ENCODE peak calls at places on chromosomes 2 and 18, in five cellular contexts. One of them, this sample, is unnamed.

GRCh38 chr2:227222292-227222691 is 57.9 kb downstream of the COL4A3 start:
- DNase-seq in H7: no peak
- DNase-seq in BJ: no peak
- DNase-seq in stimulated activated CD8-positive, alpha-beta memory T cell treated with anti-CD3 and anti-CD28 coated beads, Interleukin-4, amount 100 ng/mL, for 1 hour: no peak
- DNase-seq in H54: no peak
- DNase-seq in this sample: no peak

GRCh38 chr18:48814490-48815181 is 136.1 kb downstream of the SMAD7 start:
- DNase-seq in H7: no peak
- DNase-seq in stimulated activated CD8-positive, alpha-beta memory T cell treated with anti-CD3 and anti-CD28 coated beads, Interleukin-4, amount 100 ng/mL, for 1 hour: no peak
- DNase-seq in BJ: no peak
- DNase-seq in H54: no peak
- DNase-seq in this sample: no peak

GRCh38 chr2:25417715-25418369 is 76.1 kb upstream of the DNMT3A start:
- DNase-seq in H7: no peak
- DNase-seq in stimulated activated CD8-positive, alpha-beta memory T cell treated with anti-CD3 and anti-CD28 coated beads, Interleukin-4, amount 100 ng/mL, for 1 hour: no peak
- DNase-seq in BJ: no peak
- DNase-seq in H54: no peak
- DNase-seq in this sample: no peak

GRCh38 chr2:239019193-239019581 is 171.3 kb downstream of the TWIST2 start:
- DNase-seq in H7: no peak
- DNase-seq in BJ: no peak
- DNase-seq in stimulated activated CD8-positive, alpha-beta memory T cell treated with anti-CD3 and anti-CD28 coated beads, Interleukin-4, amount 100 ng/mL, for 1 hour: no peak
- DNase-seq in H54: no peak
- DNase-seq in this sample: no peak

GRCh38 chr2:191620144-191620543 is 57.8 kb upstream of the NABP1 start:
- DNase-seq in stimulated activated CD8-positive, alpha-beta memory T cell treated with anti-CD3 and anti-CD28 coated beads, Interleukin-4, amount 100 ng/mL, for 1 hour: no peak
- DNase-seq in H7: no peak
- DNase-seq in BJ: no peak
- DNase-seq in H54: no peak
- DNase-seq in this sample: no peak

GRCh38 chr2:10329880-10330699 is 27.4 kb downstream of the HPCAL1 start:
- DNase-seq in BJ: peak
- DNase-seq in H54: peak
- DNase-seq in H7: no peak
- DNase-seq in stimulated activated CD8-positive, alpha-beta memory T cell treated with anti-CD3 and anti-CD28 coated beads, Interleukin-4, amount 100 ng/mL, for 1 hour: no peak
- DNase-seq in this sample: peak

GRCh38 chr2:1455466-1455865 is 42.2 kb downstream of the TPO start:
- DNase-seq in H54: no peak
- DNase-seq in BJ: peak
- DNase-seq in H7: no peak
- DNase-seq in stimulated activated CD8-positive, alpha-beta memory T cell treated with anti-CD3 and anti-CD28 coated beads, Interleukin-4, amount 100 ng/mL, for 1 hour: no peak
- DNase-seq in this sample: no peak

GRCh38 chr2:75765798-75766197 is 55.1 kb upstream of the GCFC2 start:
- DNase-seq in stimulated activated CD8-positive, alpha-beta memory T cell treated with anti-CD3 and anti-CD28 coated beads, Interleukin-4, amount 100 ng/mL, for 1 hour: no peak
- DNase-seq in BJ: no peak
- DNase-seq in H54: no peak
- DNase-seq in H7: no peak
- DNase-seq in this sample: no peak

GRCh38 chr2:240955306-240956101 is 42.9 kb upstream of the SNED1 start:
- DNase-seq in H7: peak
- DNase-seq in stimulated activated CD8-positive, alpha-beta memory T cell treated with anti-CD3 and anti-CD28 coated beads, Interleukin-4, amount 100 ng/mL, for 1 hour: no peak
- DNase-seq in BJ: no peak
- DNase-seq in H54: no peak
- DNase-seq in this sample: no peak

GRCh38 chr2:216341151-216341550 is 31.1 kb downstream of the MARCHF4 start:
- DNase-seq in H7: no peak
- DNase-seq in BJ: no peak
- DNase-seq in H54: no peak
- DNase-seq in stimulated activated CD8-positive, alpha-beta memory T cell treated with anti-CD3 and anti-CD28 coated beads, Interleukin-4, amount 100 ng/mL, for 1 hour: no peak
- DNase-seq in this sample: no peak

GRCh38 chr2:26712486-26713465 is 20.3 kb downstream of the KCNK3 start:
- DNase-seq in BJ: no peak
- DNase-seq in H7: no peak
- DNase-seq in stimulated activated CD8-positive, alpha-beta memory T cell treated with anti-CD3 and anti-CD28 coated beads, Interleukin-4, amount 100 ng/mL, for 1 hour: no peak
- DNase-seq in H54: no peak
- DNase-seq in this sample: no peak

GRCh38 chr18:76528477-76529432 is 33.7 kb upstream of the ZNF516 start:
- DNase-seq in H7: peak
- DNase-seq in BJ: no peak
- DNase-seq in stimulated activated CD8-positive, alpha-beta memory T cell treated with anti-CD3 and anti-CD28 coated beads, Interleukin-4, amount 100 ng/mL, for 1 hour: no peak
- DNase-seq in H54: no peak
- DNase-seq in this sample: peak

GRCh38 chr18:44325903-44326650 is 354.6 kb upstream of the SETBP1 start:
- DNase-seq in BJ: no peak
- DNase-seq in H7: peak
- DNase-seq in H54: no peak
- DNase-seq in stimulated activated CD8-positive, alpha-beta memory T cell treated with anti-CD3 and anti-CD28 coated beads, Interleukin-4, amount 100 ng/mL, for 1 hour: no peak
- DNase-seq in this sample: no peak

GRCh38 chr2:216363221-216363620 is 9.1 kb downstream of the MARCHF4 start:
- DNase-seq in H7: no peak
- DNase-seq in H54: no peak
- DNase-seq in stimulated activated CD8-positive, alpha-beta memory T cell treated with anti-CD3 and anti-CD28 coated beads, Interleukin-4, amount 100 ng/mL, for 1 hour: no peak
- DNase-seq in BJ: no peak
- DNase-seq in this sample: no peak

GRCh38 chr2:9392895-9393757 is 30.2 kb downstream of the ITGB1BP1 start:
- DNase-seq in H54: no peak
- DNase-seq in H7: peak
- DNase-seq in stimulated activated CD8-positive, alpha-beta memory T cell treated with anti-CD3 and anti-CD28 coated beads, Interleukin-4, amount 100 ng/mL, for 1 hour: no peak
- DNase-seq in BJ: no peak
- DNase-seq in this sample: no peak

GRCh38 chr18:59015531-59016152 is 124.0 kb upstream of the SEC11C start:
- DNase-seq in H54: no peak
- DNase-seq in stimulated activated CD8-positive, alpha-beta memory T cell treated with anti-CD3 and anti-CD28 coated beads, Interleukin-4, amount 100 ng/mL, for 1 hour: no peak
- DNase-seq in H7: peak
- DNase-seq in BJ: no peak
- DNase-seq in this sample: no peak

GRCh38 chr18:49400398-49401072 is 59.9 kb downstream of the DYM start:
- DNase-seq in H7: no peak
- DNase-seq in stimulated activated CD8-positive, alpha-beta memory T cell treated with anti-CD3 and anti-CD28 coated beads, Interleukin-4, amount 100 ng/mL, for 1 hour: no peak
- DNase-seq in BJ: no peak
- DNase-seq in H54: no peak
- DNase-seq in this sample: peak

GRCh38 chr2:25521665-25522387 is 151.6 kb downstream of the DTNB start:
- DNase-seq in stimulated activated CD8-positive, alpha-beta memory T cell treated with anti-CD3 and anti-CD28 coated beads, Interleukin-4, amount 100 ng/mL, for 1 hour: no peak
- DNase-seq in BJ: peak
- DNase-seq in H54: peak
- DNase-seq in H7: peak
- DNase-seq in this sample: peak

GRCh38 chr2:22855761-22856184 is 529.2 kb upstream of the KLHL29 start:
- DNase-seq in stimulated activated CD8-positive, alpha-beta memory T cell treated with anti-CD3 and anti-CD28 coated beads, Interleukin-4, amount 100 ng/mL, for 1 hour: no peak
- DNase-seq in H7: no peak
- DNase-seq in H54: no peak
- DNase-seq in BJ: no peak
- DNase-seq in this sample: no peak

GRCh38 chr2:223976635-223977226 is 19.5 kb downstream of the MRPL44 start:
- DNase-seq in H7: no peak
- DNase-seq in stimulated activated CD8-positive, alpha-beta memory T cell treated with anti-CD3 and anti-CD28 coated beads, Interleukin-4, amount 100 ng/mL, for 1 hour: no peak
- DNase-seq in H54: no peak
- DNase-seq in BJ: no peak
- DNase-seq in this sample: no peak

GRCh38 chr2:113169002-113169530 is 4.7 kb upstream of the PSD4 start:
- DNase-seq in stimulated activated CD8-positive, alpha-beta memory T cell treated with anti-CD3 and anti-CD28 coated beads, Interleukin-4, amount 100 ng/mL, for 1 hour: no peak
- DNase-seq in BJ: no peak
- DNase-seq in H7: peak
- DNase-seq in H54: no peak
- DNase-seq in this sample: no peak

GRCh38 chr2:45857848-45858520 is 206.5 kb downstream of the PRKCE start:
- DNase-seq in H54: no peak
- DNase-seq in BJ: no peak
- DNase-seq in stimulated activated CD8-positive, alpha-beta memory T cell treated with anti-CD3 and anti-CD28 coated beads, Interleukin-4, amount 100 ng/mL, for 1 hour: no peak
- DNase-seq in H7: no peak
- DNase-seq in this sample: no peak

GRCh38 chr2:159476329-159476728 is 140.0 kb downstream of the BAZ2B start:
- DNase-seq in BJ: no peak
- DNase-seq in stimulated activated CD8-positive, alpha-beta memory T cell treated with anti-CD3 and anti-CD28 coated beads, Interleukin-4, amount 100 ng/mL, for 1 hour: no peak
- DNase-seq in H54: no peak
- DNase-seq in H7: no peak
- DNase-seq in this sample: no peak

GRCh38 chr18:79742076-79742475 is 55.7 kb upstream of the KCNG2 start:
- DNase-seq in stimulated activated CD8-positive, alpha-beta memory T cell treated with anti-CD3 and anti-CD28 coated beads, Interleukin-4, amount 100 ng/mL, for 1 hour: no peak
- DNase-seq in BJ: no peak
- DNase-seq in H7: no peak
- DNase-seq in H54: no peak
- DNase-seq in this sample: no peak

GRCh38 chr2:46369783-46370182 is 72.6 kb downstream of the EPAS1 start:
- DNase-seq in H7: no peak
- DNase-seq in H54: no peak
- DNase-seq in BJ: no peak
- DNase-seq in stimulated activated CD8-positive, alpha-beta memory T cell treated with anti-CD3 and anti-CD28 coated beads, Interleukin-4, amount 100 ng/mL, for 1 hour: no peak
- DNase-seq in this sample: no peak

GRCh38 chr2:240348522-240348921 is 86.9 kb upstream of the GPC1 start:
- DNase-seq in H54: no peak
- DNase-seq in BJ: no peak
- DNase-seq in stimulated activated CD8-positive, alpha-beta memory T cell treated with anti-CD3 and anti-CD28 coated beads, Interleukin-4, amount 100 ng/mL, for 1 hour: no peak
- DNase-seq in H7: no peak
- DNase-seq in this sample: no peak

GRCh38 chr2:12587729-12588522 is 128.8 kb upstream of the TRIB2 start:
- DNase-seq in H7: no peak
- DNase-seq in BJ: peak
- DNase-seq in H54: peak
- DNase-seq in stimulated activated CD8-positive, alpha-beta memory T cell treated with anti-CD3 and anti-CD28 coated beads, Interleukin-4, amount 100 ng/mL, for 1 hour: no peak
- DNase-seq in this sample: no peak

GRCh38 chr2:159072795-159073194 is 104.4 kb downstream of the TANC1 start:
- DNase-seq in BJ: no peak
- DNase-seq in H54: no peak
- DNase-seq in stimulated activated CD8-positive, alpha-beta memory T cell treated with anti-CD3 and anti-CD28 coated beads, Interleukin-4, amount 100 ng/mL, for 1 hour: no peak
- DNase-seq in H7: no peak
- DNase-seq in this sample: no peak

GRCh38 chr2:96507957-96508520 is 2.9 kb upstream of the NEURL3 start:
- DNase-seq in H54: peak
- DNase-seq in BJ: no peak
- DNase-seq in stimulated activated CD8-positive, alpha-beta memory T cell treated with anti-CD3 and anti-CD28 coated beads, Interleukin-4, amount 100 ng/mL, for 1 hour: peak
- DNase-seq in H7: peak
- DNase-seq in this sample: peak

GRCh38 chr2:66874411-66874810 is 439.5 kb downstream of the MEIS1 start:
- DNase-seq in H7: no peak
- DNase-seq in BJ: peak
- DNase-seq in stimulated activated CD8-positive, alpha-beta memory T cell treated with anti-CD3 and anti-CD28 coated beads, Interleukin-4, amount 100 ng/mL, for 1 hour: no peak
- DNase-seq in H54: no peak
- DNase-seq in this sample: no peak

GRCh38 chr2:27435628-27436027 is 6.6 kb upstream of the KRTCAP3 start:
- DNase-seq in stimulated activated CD8-positive, alpha-beta memory T cell treated with anti-CD3 and anti-CD28 coated beads, Interleukin-4, amount 100 ng/mL, for 1 hour: no peak
- DNase-seq in H7: no peak
- DNase-seq in BJ: no peak
- DNase-seq in H54: no peak
- DNase-seq in this sample: no peak

GRCh38 chr2:85989288-85989865 is 100.6 kb upstream of the ST3GAL5 start:
- DNase-seq in H54: no peak
- DNase-seq in H7: no peak
- DNase-seq in stimulated activated CD8-positive, alpha-beta memory T cell treated with anti-CD3 and anti-CD28 coated beads, Interleukin-4, amount 100 ng/mL, for 1 hour: no peak
- DNase-seq in BJ: no peak
- DNase-seq in this sample: no peak

GRCh38 chr18:28167835-28168349 is 9.0 kb downstream of the CDH2 start:
- DNase-seq in BJ: no peak
- DNase-seq in H54: no peak
- DNase-seq in stimulated activated CD8-positive, alpha-beta memory T cell treated with anti-CD3 and anti-CD28 coated beads, Interleukin-4, amount 100 ng/mL, for 1 hour: no peak
- DNase-seq in H7: no peak
- DNase-seq in this sample: peak

GRCh38 chr2:220664272-220665107 is 907.6 kb downstream of the EPHA4 start:
- DNase-seq in H7: no peak
- DNase-seq in BJ: peak
- DNase-seq in H54: no peak
- DNase-seq in stimulated activated CD8-positive, alpha-beta memory T cell treated with anti-CD3 and anti-CD28 coated beads, Interleukin-4, amount 100 ng/mL, for 1 hour: no peak
- DNase-seq in this sample: no peak

GRCh38 chr18:44744206-44745180 is 63.8 kb downstream of the SETBP1 start:
- DNase-seq in BJ: no peak
- DNase-seq in H7: peak
- DNase-seq in stimulated activated CD8-positive, alpha-beta memory T cell treated with anti-CD3 and anti-CD28 coated beads, Interleukin-4, amount 100 ng/mL, for 1 hour: no peak
- DNase-seq in H54: no peak
- DNase-seq in this sample: no peak